ENCODE peak calls at places on chromosome 21, in eight cellular contexts. B is A549, J is iPS-NIHi11, H is NCI-H1092, T is posterior cingulate gyrus, I is IMR-90, V is AG10803, R is putamen. A is an unnamed sample.

GRCh38 chr21:37225440-37225839 is 41.7 kb downstream of the VPS26C start:
- DNase-seq in I (no peak), B (no peak), J (no peak), R (no peak), V (no peak), T (no peak), H (no peak), A (no peak)

GRCh38 chr21:22880573-22880972 is 1882.4 kb downstream of the NCAM2 start:
- DNase-seq in J (no peak), R (no peak), V (no peak), H (no peak), I (no peak), T (no peak), B (no peak), A (no peak)

GRCh38 chr21:37383066-37383465 is 16.5 kb downstream of the DYRK1A start:
- DNase-seq in V (peak), R (no peak), I (no peak), J (no peak), T (no peak), B (no peak), H (no peak), A (no peak)

GRCh38 chr21:27647921-27648320 is 681.0 kb upstream of the ADAMTS5 start:
- DNase-seq in J (no peak), R (no peak), H (no peak), B (no peak), T (no peak), I (no peak), V (no peak), A (no peak)

GRCh38 chr21:45454081-45454923 is 49.3 kb downstream of the COL18A1 start:
- DNase-seq in I (no peak), R (no peak), V (peak), H (no peak), J (no peak), T (peak), B (no peak), A (no peak)

GRCh38 chr21:23471877-23472276 is 2135.4 kb downstream of the MRPL39 start:
- DNase-seq in V (no peak), T (no peak), B (no peak), H (no peak), R (no peak), J (no peak), I (no peak), A (no peak)

GRCh38 chr21:37419228-37419906 is 52.8 kb downstream of the DYRK1A start:
- DNase-seq in I (no peak), J (no peak), R (no peak), B (no peak), H (no peak), T (no peak), V (no peak), A (no peak)

GRCh38 chr21:42659416-42660117 is 6.1 kb downstream of the PDE9A start:
- DNase-seq in B (no peak), V (no peak), J (no peak), T (peak), R (no peak), H (no peak), I (no peak), A (no peak)

GRCh38 chr21:16519656-16520055 is 789.9 kb downstream of the USP25 start:
- DNase-seq in H (no peak), I (no peak), V (no peak), R (no peak), T (no peak), J (no peak), B (no peak), A (no peak)

GRCh38 chr21:46431448-46431847 is 27.2 kb upstream of the DIP2A start:
- DNase-seq in V (no peak), J (no peak), B (no peak), T (peak), H (no peak), R (no peak), I (no peak), A (no peak)

A was measured in head of caudate nucleus.